ENCODE peak calls at places on chromosomes 1 and 21, in seven cellular contexts. One of them, this sample, is unnamed.

GRCh38 chr1:175192111-175192629 is 406 bp downstream of the KIAA0040 start:
- DNase-seq in AG04450: no peak
- DNase-seq in foreskin keratinocyte: no peak
- DNase-seq in HFF-Myc: no peak
- DNase-seq in heart right ventricle: peak; percentile 55
- DNase-seq in dorsolateral prefrontal cortex: no peak
- DNase-seq in HL-60: no peak
- DNase-seq in this sample: no peak

GRCh38 chr1:220751130-220751529 is 3.0 kb downstream of the MTARC2 start:
- DNase-seq in AG04450: no peak
- DNase-seq in foreskin keratinocyte: no peak
- DNase-seq in HFF-Myc: no peak
- DNase-seq in heart right ventricle: no peak
- DNase-seq in dorsolateral prefrontal cortex: no peak
- DNase-seq in HL-60: no peak
- DNase-seq in this sample: no peak

GRCh38 chr1:168223261-168223660 is 2.5 kb upstream of the SFT2D2 start:
- DNase-seq in AG04450: no peak
- DNase-seq in foreskin keratinocyte: no peak
- DNase-seq in HFF-Myc: no peak
- DNase-seq in heart right ventricle: no peak
- DNase-seq in dorsolateral prefrontal cortex: no peak
- DNase-seq in HL-60: no peak
- DNase-seq in this sample: no peak

GRCh38 chr1:42860339-42861013 is 14.1 kb downstream of the ZNF691 start:
- DNase-seq in AG04450: no peak
- DNase-seq in foreskin keratinocyte: no peak
- DNase-seq in HFF-Myc: no peak
- DNase-seq in heart right ventricle: no peak
- DNase-seq in dorsolateral prefrontal cortex: no peak
- DNase-seq in HL-60: no peak
- DNase-seq in this sample: no peak

GRCh38 chr1:236950365-236950764 is 53.9 kb downstream of the MT1HL1 start:
- DNase-seq in AG04450: no peak
- DNase-seq in foreskin keratinocyte: no peak
- DNase-seq in HFF-Myc: no peak
- DNase-seq in heart right ventricle: no peak
- DNase-seq in dorsolateral prefrontal cortex: no peak
- DNase-seq in HL-60: no peak
- DNase-seq in this sample: no peak

GRCh38 chr21:44475266-44475665 is 20.0 kb downstream of the LRRC3 start:
- DNase-seq in AG04450: no peak
- DNase-seq in foreskin keratinocyte: no peak
- DNase-seq in HFF-Myc: no peak
- DNase-seq in heart right ventricle: no peak
- DNase-seq in dorsolateral prefrontal cortex: peak; percentile 33
- DNase-seq in HL-60: no peak
- DNase-seq in this sample: no peak

GRCh38 chr1:7608628-7609295 is 162.3 kb upstream of the VAMP3 start:
- DNase-seq in AG04450: no peak
- DNase-seq in foreskin keratinocyte: no peak
- DNase-seq in HFF-Myc: no peak
- DNase-seq in heart right ventricle: no peak
- DNase-seq in dorsolateral prefrontal cortex: peak; percentile 35
- DNase-seq in HL-60: no peak
- DNase-seq in this sample: no peak

GRCh38 chr21:44516828-44517174 is 23.2 kb downstream of the KRTAP10-1 start:
- DNase-seq in AG04450: no peak
- DNase-seq in foreskin keratinocyte: no peak
- DNase-seq in HFF-Myc: no peak
- DNase-seq in heart right ventricle: peak; percentile 1
- DNase-seq in dorsolateral prefrontal cortex: no peak
- DNase-seq in HL-60: no peak
- DNase-seq in this sample: no peak

GRCh38 chr21:37300114-37300746 is 33.1 kb upstream of the VPS26C start:
- DNase-seq in AG04450: no peak
- DNase-seq in foreskin keratinocyte: no peak
- DNase-seq in HFF-Myc: no peak
- DNase-seq in heart right ventricle: no peak
- DNase-seq in dorsolateral prefrontal cortex: no peak
- DNase-seq in HL-60: no peak
- DNase-seq in this sample: no peak

GRCh38 chr1:47436304-47436978 is 1.4 kb upstream of the FOXD2 start:
- DNase-seq in AG04450: peak; percentile 20
- DNase-seq in foreskin keratinocyte: no peak
- DNase-seq in HFF-Myc: peak; percentile 50
- DNase-seq in heart right ventricle: peak; percentile 78
- DNase-seq in dorsolateral prefrontal cortex: no peak
- DNase-seq in HL-60: peak; percentile 70
- DNase-seq in this sample: peak; percentile 91

DNA sequence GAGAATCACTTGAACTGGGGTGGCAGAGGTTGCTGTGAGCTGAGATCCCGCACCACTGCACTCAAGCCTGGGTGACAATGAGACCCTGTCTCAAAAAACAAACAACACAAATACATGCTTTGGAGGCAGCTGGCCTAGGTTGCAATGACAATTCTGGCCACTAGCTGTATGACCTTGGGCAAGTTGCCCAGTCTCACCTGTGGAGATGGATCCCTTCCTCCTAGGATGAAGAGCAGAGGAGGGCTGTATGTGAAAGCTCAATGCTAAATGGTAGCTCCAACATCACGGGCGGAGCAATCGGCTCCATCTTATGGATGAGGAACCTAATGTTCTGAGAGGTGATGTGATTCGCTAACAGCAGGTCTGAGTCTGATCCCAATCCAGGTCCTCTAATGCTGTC is 20.6 kb downstream of the ADORA1 start:
- DNase-seq in AG04450: no peak
- DNase-seq in foreskin keratinocyte: no peak
- DNase-seq in HFF-Myc: no peak
- DNase-seq in heart right ventricle: no peak
- DNase-seq in dorsolateral prefrontal cortex: no peak
- DNase-seq in HL-60: no peak
- DNase-seq in this sample: no peak
- TF ChIP-seq CTCF in AG04450: no peak
- TF ChIP-seq CTCF in foreskin keratinocyte: peak; percentile 43
- TF ChIP-seq CTCF in HFF-Myc: peak; percentile 26
- TF ChIP-seq CTCF in heart right ventricle: no peak
- TF ChIP-seq CTCF in dorsolateral prefrontal cortex: no peak
- TF ChIP-seq CTCF in HL-60: peak; percentile 47
- TF ChIP-seq CTCF in this sample: peak; percentile 64

GRCh38 chr1:13825033-13825432 is 125.0 kb downstream of the PRDM2 start:
- DNase-seq in AG04450: no peak
- DNase-seq in foreskin keratinocyte: no peak
- DNase-seq in HFF-Myc: no peak
- DNase-seq in heart right ventricle: no peak
- DNase-seq in dorsolateral prefrontal cortex: no peak
- DNase-seq in HL-60: no peak
- DNase-seq in this sample: no peak
- TF ChIP-seq CTCF in AG04450: peak; percentile 27
- TF ChIP-seq CTCF in foreskin keratinocyte: peak; percentile 39
- TF ChIP-seq CTCF in HFF-Myc: no peak
- TF ChIP-seq CTCF in heart right ventricle: no peak
- TF ChIP-seq CTCF in dorsolateral prefrontal cortex: peak; percentile 11
- TF ChIP-seq CTCF in HL-60: no peak
- TF ChIP-seq CTCF in this sample: no peak

DNA sequence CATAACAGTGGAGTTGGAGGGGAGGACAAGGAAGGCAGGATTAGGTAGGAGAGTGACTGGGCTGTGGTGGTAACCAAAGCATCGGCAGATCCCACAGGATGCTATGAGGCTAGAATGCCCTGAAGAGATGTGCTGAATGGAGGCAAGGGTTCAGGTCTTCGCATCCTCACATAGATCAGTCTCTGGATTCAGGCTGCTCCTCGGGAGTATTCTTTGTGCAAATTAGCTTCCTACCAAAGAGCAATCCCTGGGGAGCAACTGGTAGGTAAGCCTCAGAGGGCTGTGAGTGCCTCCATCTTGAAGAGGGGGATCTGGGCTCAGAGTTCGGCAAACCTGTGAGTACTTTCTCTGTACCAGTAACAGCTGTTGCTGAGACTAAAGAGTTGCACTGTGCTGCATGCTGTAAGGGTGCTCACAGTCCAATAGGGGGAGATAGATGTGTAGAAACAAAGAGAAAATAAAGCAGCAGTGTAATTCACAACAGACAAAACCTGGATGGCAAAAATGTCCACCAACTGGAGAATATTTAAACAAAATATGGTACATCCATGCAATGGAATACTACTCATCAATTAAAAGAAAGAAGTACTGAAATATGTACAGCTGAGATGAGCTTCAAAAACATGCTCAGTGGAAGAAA is 322.4 kb upstream of the DEPDC1 start:
- DNase-seq in AG04450: no peak
- DNase-seq in foreskin keratinocyte: no peak
- DNase-seq in HFF-Myc: no peak
- DNase-seq in heart right ventricle: no peak
- DNase-seq in dorsolateral prefrontal cortex: no peak
- DNase-seq in HL-60: no peak
- DNase-seq in this sample: peak; percentile 18
- TF ChIP-seq CTCF in AG04450: peak; percentile 49
- TF ChIP-seq CTCF in foreskin keratinocyte: peak; percentile 55
- TF ChIP-seq CTCF in HFF-Myc: no peak
- TF ChIP-seq CTCF in heart right ventricle: no peak
- TF ChIP-seq CTCF in dorsolateral prefrontal cortex: peak; percentile 14
- TF ChIP-seq CTCF in HL-60: no peak
- TF ChIP-seq CTCF in this sample: peak; percentile 26

GRCh38 chr1:190373705-190374336 is 103.8 kb downstream of the BRINP3 start:
- DNase-seq in AG04450: no peak
- DNase-seq in foreskin keratinocyte: no peak
- DNase-seq in HFF-Myc: no peak
- DNase-seq in heart right ventricle: no peak
- DNase-seq in dorsolateral prefrontal cortex: no peak
- DNase-seq in HL-60: peak; percentile 5
- DNase-seq in this sample: peak; percentile 11
- TF ChIP-seq CTCF in AG04450: peak; percentile 65
- TF ChIP-seq CTCF in foreskin keratinocyte: peak; percentile 19
- TF ChIP-seq CTCF in HFF-Myc: peak; percentile 14
- TF ChIP-seq CTCF in heart right ventricle: no peak
- TF ChIP-seq CTCF in dorsolateral prefrontal cortex: peak; percentile 36
- TF ChIP-seq CTCF in HL-60: peak; percentile 36
- TF ChIP-seq CTCF in this sample: peak; percentile 41